ENCODE peak calls at places on chromosomes 2 and 18, in nine cellular contexts. S, N, J, I, Q, T, M, Z and W are unnamed samples.
A peak's percentile ranks its signal among the peaks of the same experiment; 100 is the strongest.

GRCh38 chr2:63992061-63992685 is 27.1 kb downstream of the VPS54 start:
- DNase-seq in S (no peak), N (no peak), J (no peak), I (no peak), Q (no peak), T (no peak), M (no peak), Z (no peak), W (no peak)

GRCh38 chr2:216863029-216863428 is 3.2 kb upstream of the TNP1 start:
- DNase-seq in S (no peak), N (no peak), J (no peak), I (no peak), Q (no peak), T (no peak), M (no peak), Z (no peak), W (no peak)

GRCh38 chr18:23712445-23712844 is 23.2 kb downstream of the LAMA3 start:
- DNase-seq in S (no peak), N (no peak), J (no peak), I (no peak), Q (no peak), T (no peak), M (no peak), Z (no peak), W (no peak)

GRCh38 chr2:45707661-45708060 is 56.2 kb downstream of the PRKCE start:
- DNase-seq in S (no peak), N (no peak), J (no peak), I (no peak), Q (peak; percentile 13), T (no peak), M (no peak), Z (no peak), W (peak; percentile 60)

GRCh38 chr2:217709496-217710217 is 293.1 kb downstream of the TNS1 start:
- DNase-seq in S (no peak), N (no peak), J (no peak), I (no peak), Q (peak; percentile 43), T (no peak), M (no peak), Z (no peak), W (no peak)

GRCh38 chr2:121530210-121530562 is 494 bp upstream of the RNU4ATAC start:
- DNase-seq in S (peak; percentile 89), N (peak; percentile 76), J (no peak), I (peak; percentile 72), Q (peak; percentile 69), T (no peak), M (no peak), Z (no peak), W (peak; percentile 77)

GRCh38 chr2:232527905-232528470 is 2.0 kb downstream of the CHRND start:
- DNase-seq in S (no peak), N (no peak), J (no peak), I (no peak), Q (no peak), T (no peak), M (no peak), Z (no peak), W (no peak)

GRCh38 chr2:9771101-9771449 is 72.2 kb upstream of the TAF1B start:
- DNase-seq in S (no peak), N (no peak), J (no peak), I (no peak), Q (no peak), T (no peak), M (no peak), Z (no peak), W (no peak)

GRCh38 chr18:13316066-13316465 is 97.5 kb downstream of the LDLRAD4 start:
- DNase-seq in S (no peak), N (no peak), J (no peak), I (no peak), Q (no peak), T (no peak), M (no peak), Z (no peak), W (no peak)

GRCh38 chr18:63213331-63213900 is 106.2 kb downstream of the BCL2 start:
- DNase-seq in S (no peak), N (peak; percentile 16), J (no peak), I (no peak), Q (no peak), T (no peak), M (no peak), Z (no peak), W (no peak)

GRCh38 chr18:43192408-43192807 is 76.9 kb upstream of the RIT2 start:
- DNase-seq in S (no peak), N (peak; percentile 11), J (no peak), I (no peak), Q (no peak), T (no peak), M (no peak), Z (no peak), W (no peak)

GRCh38 chr2:146540271-146540932 is 1304.4 kb upstream of the ACVR2A start:
- DNase-seq in S (no peak), N (no peak), J (peak; percentile 36), I (no peak), Q (no peak), T (no peak), M (no peak), Z (no peak), W (no peak)

GRCh38 chr2:199463708-199464613 is 6.2 kb upstream of the SATB2 start:
- DNase-seq in S (no peak), N (no peak), J (no peak), I (no peak), Q (peak; percentile 61), T (no peak), M (peak; percentile 44), Z (no peak), W (peak; percentile 17)

GRCh38 chr2:191646612-191646902 is 31.4 kb upstream of the NABP1 start:
- DNase-seq in S (no peak), N (peak; percentile 70), J (no peak), I (no peak), Q (peak; percentile 29), T (no peak), M (no peak), Z (peak; percentile 74), W (no peak)

GRCh38 chr2:177038772-177039484 is 173.7 kb upstream of the HNRNPA3 start:
- DNase-seq in S (no peak), N (no peak), J (no peak), I (no peak), Q (no peak), T (no peak), M (no peak), Z (no peak), W (no peak)

GRCh38 chr2:39772086-39772811 is 6.8 kb downstream of the THUMPD2 start:
- DNase-seq in S (no peak), N (peak; percentile 59), J (no peak), I (no peak), Q (peak; percentile 56), T (no peak), M (no peak), Z (peak; percentile 50), W (no peak)

GRCh38 chr2:180980185-180980942 is at the start of gene UBE2E3:
- DNase-seq in S (peak; percentile 92), N (peak; percentile 86), J (peak; percentile 84), I (peak; percentile 85), Q (peak; percentile 76), T (peak; percentile 76), M (peak; percentile 85), Z (peak; percentile 78), W (peak; percentile 66)

GRCh38 chr2:233928594-233929351 is 11.6 kb downstream of the TRPM8 start:
- DNase-seq in S (no peak), N (peak; percentile 42), J (no peak), I (no peak), Q (no peak), T (no peak), M (no peak), Z (peak; percentile 54), W (no peak)

GRCh38 chr2:124913873-124914272 is 888.8 kb downstream of the CNTNAP5 start:
- DNase-seq in S (no peak), N (peak; percentile 6), J (no peak), I (no peak), Q (no peak), T (no peak), M (no peak), Z (peak; percentile 67), W (no peak)

GRCh38 chr2:147520817-147521216 is 324.0 kb upstream of the ACVR2A start:
- DNase-seq in S (no peak), N (no peak), J (no peak), I (no peak), Q (no peak), T (no peak), M (no peak), Z (no peak), W (no peak)

GRCh38 chr2:186347472-186347871 is 138.6 kb upstream of the ZC3H15 start:
- DNase-seq in S (no peak), N (peak; percentile 27), J (no peak), I (no peak), Q (no peak), T (no peak), M (no peak), Z (peak; percentile 39), W (no peak)

GRCh38 chr2:25301453-25302352 is 40.0 kb downstream of the DNMT3A start:
- DNase-seq in S (no peak), N (peak; percentile 52), J (no peak), I (no peak), Q (peak; percentile 88), T (no peak), M (no peak), Z (peak; percentile 81), W (peak; percentile 64)

GRCh38 chr2:73156539-73157124 is 43.9 kb upstream of the RAB11FIP5 start:
- DNase-seq in S (peak; percentile 77), N (peak; percentile 74), J (peak; percentile 32), I (peak; percentile 36), Q (peak; percentile 81), T (peak; percentile 33), M (peak; percentile 72), Z (peak; percentile 51), W (peak; percentile 38)

GRCh38 chr18:31774960-31775359 is 14.3 kb upstream of the SLC25A52 start:
- DNase-seq in S (no peak), N (no peak), J (no peak), I (no peak), Q (no peak), T (no peak), M (no peak), Z (no peak), W (no peak)

GRCh38 chr2:235493775-235494715 is at the start of gene AGAP1:
- DNase-seq in S (peak; percentile 95), N (peak; percentile 87), J (peak; percentile 89), I (peak; percentile 87), Q (peak; percentile 93), T (peak; percentile 87), M (peak; percentile 93), Z (peak; percentile 83), W (peak; percentile 87)

GRCh38 chr18:49723648-49724180 is 89.6 kb downstream of the ACAA2 start:
- DNase-seq in S (no peak), N (peak; percentile 93), J (no peak), I (no peak), Q (no peak), T (no peak), M (no peak), Z (no peak), W (no peak)

GRCh38 chr2:128250409-128251025 is 68.2 kb downstream of the HS6ST1 start:
- DNase-seq in S (peak; percentile 39), N (no peak), J (no peak), I (no peak), Q (no peak), T (no peak), M (no peak), Z (no peak), W (no peak)

GRCh38 chr18:48946329-48946835 is 4.4 kb downstream of the SMAD7 start:
- DNase-seq in S (peak; percentile 69), N (peak; percentile 60), J (no peak), I (peak; percentile 17), Q (peak; percentile 71), T (no peak), M (no peak), Z (peak; percentile 39), W (no peak)

GRCh38 chr2:144364988-144365738 is 154.8 kb downstream of the ZEB2 start:
- DNase-seq in S (no peak), N (peak; percentile 37), J (no peak), I (no peak), Q (peak; percentile 13), T (no peak), M (no peak), Z (peak; percentile 11), W (no peak)

GRCh38 chr2:205372141-205372540 is 310.2 kb upstream of the NRP2 start:
- DNase-seq in S (no peak), N (peak; percentile 17), J (no peak), I (no peak), Q (no peak), T (no peak), M (no peak), Z (no peak), W (no peak)

GRCh38 chr2:101883860-101884259 is 107.9 kb upstream of the IL1R2 start:
- DNase-seq in S (no peak), N (peak; percentile 82), J (no peak), I (no peak), Q (peak; percentile 48), T (no peak), M (peak; percentile 10), Z (peak; percentile 76), W (no peak)